ENCODE peak calls at places on chromosomes 12 and 14, in five cellular contexts. E, N, Z, Q and J are unnamed samples.

GRCh38 chr12:48007206-48007605 is 2.9 kb upstream of the COL2A1 start:
- DNase-seq in E (no peak), N (no peak), Z (no peak), Q (no peak), J (no peak)

GRCh38 chr14:54805080-54805479 is 97.5 kb downstream of the GCH1 start:
- DNase-seq in E (no peak), N (no peak), Z (no peak), Q (no peak), J (no peak)

GRCh38 chr12:109951751-109952150 is 44.4 kb downstream of the GIT2 start:
- DNase-seq in E (peak; percentile 93), N (peak; percentile 14), Z (no peak), Q (no peak), J (no peak)

GRCh38 chr14:100910888-100911664 is 7.6 kb upstream of the RTL1 start:
- DNase-seq in E (no peak), N (no peak), Z (no peak), Q (peak; percentile 59), J (no peak)

GRCh38 chr12:53320352-53321195 is 836 bp downstream of the AAAS start:
- DNase-seq in E (no peak), N (peak; percentile 56), Z (no peak), Q (no peak), J (no peak)

GRCh38 chr12:69685810-69686209 is 13.3 kb downstream of the BEST3 start:
- DNase-seq in E (no peak), N (peak; percentile 25), Z (peak; percentile 45), Q (no peak), J (no peak)

GRCh38 chr12:58254463-58254862 is 313.1 kb downstream of the ATP23 start:
- DNase-seq in E (no peak), N (no peak), Z (no peak), Q (no peak), J (no peak)

GRCh38 chr12:54173066-54173726 is 15.6 kb downstream of the SMUG1 start:
- DNase-seq in E (peak; percentile 19), N (peak; percentile 43), Z (no peak), Q (peak; percentile 81), J (no peak)

GRCh38 chr12:237026-237815 is 23.3 kb upstream of the SLC6A12 start:
- DNase-seq in E (no peak), N (no peak), Z (no peak), Q (no peak), J (peak; percentile 37)

GRCh38 chr12:18887368-18887767 is 149.4 kb downstream of the CAPZA3 start:
- DNase-seq in E (no peak), N (no peak), Z (no peak), Q (no peak), J (no peak)

GRCh38 chr12:132510746-132511477 is 21.0 kb downstream of the FBRSL1 start:
- DNase-seq in E (no peak), N (no peak), Z (no peak), Q (no peak), J (no peak)

GRCh38 chr12:85755760-85756159 is 80.4 kb downstream of the RASSF9 start:
- DNase-seq in E (no peak), N (no peak), Z (no peak), Q (no peak), J (no peak)

GRCh38 chr12:117190210-117190781 is at the start of gene FBXO21:
- DNase-seq in E (peak; percentile 92), N (peak; percentile 93), Z (no peak), Q (peak; percentile 96), J (peak; percentile 90)

GRCh38 chr12:132593938-132594358 is 16.4 kb downstream of the LRCOL1 start:
- DNase-seq in E (peak; percentile 82), N (peak; percentile 93), Z (peak; percentile 63), Q (peak; percentile 89), J (peak; percentile 96)

GRCh38 chr14:98608071-98609060 is 663.6 kb downstream of the BCL11B start:
- DNase-seq in E (no peak), N (no peak), Z (no peak), Q (no peak), J (no peak)

GRCh38 chr12:79635676-79636075 is 55.1 kb downstream of the PAWR start:
- DNase-seq in E (no peak), N (no peak), Z (no peak), Q (no peak), J (no peak)

GRCh38 chr12:93407963-93408283 is 30.2 kb downstream of the NUDT4 start:
- DNase-seq in E (no peak), N (no peak), Z (no peak), Q (no peak), J (no peak)

GRCh38 chr12:54993181-54993835 is 8.7 kb upstream of the TESPA1 start:
- DNase-seq in E (peak; percentile 54), N (peak; percentile 63), Z (peak; percentile 58), Q (no peak), J (no peak)

GRCh38 chr12:93072340-93072739 is 143.2 kb upstream of the EEA1 start:
- DNase-seq in E (no peak), N (no peak), Z (no peak), Q (no peak), J (no peak)

GRCh38 chr12:54784115-54784514 is 70.2 kb upstream of the MUCL1 start:
- DNase-seq in E (no peak), N (no peak), Z (no peak), Q (no peak), J (no peak)

GRCh38 chr12:116222358-116222757 is 55.1 kb downstream of the MED13L start:
- DNase-seq in E (peak; percentile 68), N (peak; percentile 98), Z (peak; percentile 38), Q (no peak), J (no peak)

GRCh38 chr12:95506707-95507523 is 33.0 kb downstream of the METAP2 start:
- DNase-seq in E (no peak), N (no peak), Z (no peak), Q (no peak), J (no peak)

GRCh38 chr12:66352197-66352596 is 49.9 kb downstream of the HELB start:
- DNase-seq in E (no peak), N (peak; percentile 12), Z (no peak), Q (no peak), J (no peak)

GRCh38 chr14:24982472-24983155 is 67.3 kb downstream of the STXBP6 start:
- DNase-seq in E (no peak), N (no peak), Z (no peak), Q (no peak), J (no peak)

GRCh38 chr14:72599579-72600470 is 294.1 kb downstream of the DPF3 start:
- DNase-seq in E (no peak), N (no peak), Z (no peak), Q (no peak), J (no peak)

GRCh38 chr14:92039720-92040430 is at the start of gene TRIP11:
- DNase-seq in E (peak; percentile 93), N (peak; percentile 96), Z (peak; percentile 51), Q (peak; percentile 99), J (peak; percentile 92)

GRCh38 chr14:74905595-74906142 is 17.4 kb downstream of the RPS6KL1 start:
- DNase-seq in E (peak; percentile 76), N (peak; percentile 77), Z (no peak), Q (peak; percentile 92), J (peak; percentile 77)

GRCh38 chr14:97077687-97078086 is 280.5 kb downstream of the VRK1 start:
- DNase-seq in E (no peak), N (no peak), Z (no peak), Q (no peak), J (no peak)

GRCh38 chr12:102891756-102892155 is 25.3 kb downstream of the PAH start:
- DNase-seq in E (no peak), N (no peak), Z (no peak), Q (no peak), J (no peak)

GRCh38 chr12:102883204-102883799 is 33.7 kb downstream of the PAH start:
- DNase-seq in E (peak; percentile 76), N (peak; percentile 77), Z (peak; percentile 25), Q (no peak), J (peak; percentile 54)

GRCh38 chr12:102885043-102885932 is 31.8 kb downstream of the PAH start:
- DNase-seq in E (peak; percentile 54), N (no peak), Z (no peak), Q (peak; percentile 74), J (no peak)

DNA sequence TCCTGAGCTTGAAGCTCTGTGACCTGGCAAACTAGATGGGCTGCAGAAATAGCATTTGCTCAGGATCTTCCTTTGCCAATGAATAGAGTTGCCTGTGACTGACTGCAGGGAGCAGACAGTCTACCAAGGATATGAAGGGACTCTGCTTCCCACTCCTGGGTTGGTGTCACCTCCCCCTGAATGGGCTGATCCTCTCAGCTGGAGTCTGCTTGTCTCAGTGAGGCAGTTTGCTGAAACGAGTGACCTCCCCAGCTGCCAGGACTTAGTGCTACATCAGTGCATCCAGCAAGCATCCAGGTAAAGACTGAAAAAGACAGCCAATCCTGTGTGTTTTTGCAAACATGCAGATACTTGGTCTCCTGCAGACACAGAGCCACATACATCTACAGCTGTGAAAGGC is 28.5 kb downstream of the PAH start:
- DNase-seq in E (no peak), N (no peak), Z (no peak), Q (no peak), J (no peak)
- H3K27me3 ChIP-seq in E (no peaks in the 10 kb centered on the region), N (peaks cover 7% of the 10 kb centered on the region), Z (no peaks in the 10 kb centered on the region), Q (no peaks in the 10 kb centered on the region), J (no peaks in the 10 kb centered on the region)

GRCh38 chr14:60639677-60640076 is 9.6 kb downstream of the SIX1 start:
- DNase-seq in E (no peak), N (no peak), Z (no peak), Q (no peak), J (no peak)
- H3K27me3 ChIP-seq in E (peaks cover 62% of the 10 kb centered on the region), N (peaks cover 90% of the 10 kb centered on the region), Z (no peaks in the 10 kb centered on the region), Q (peaks cover 90% of the 10 kb centered on the region), J (peaks cover 18% of the 10 kb centered on the region)

DNA sequence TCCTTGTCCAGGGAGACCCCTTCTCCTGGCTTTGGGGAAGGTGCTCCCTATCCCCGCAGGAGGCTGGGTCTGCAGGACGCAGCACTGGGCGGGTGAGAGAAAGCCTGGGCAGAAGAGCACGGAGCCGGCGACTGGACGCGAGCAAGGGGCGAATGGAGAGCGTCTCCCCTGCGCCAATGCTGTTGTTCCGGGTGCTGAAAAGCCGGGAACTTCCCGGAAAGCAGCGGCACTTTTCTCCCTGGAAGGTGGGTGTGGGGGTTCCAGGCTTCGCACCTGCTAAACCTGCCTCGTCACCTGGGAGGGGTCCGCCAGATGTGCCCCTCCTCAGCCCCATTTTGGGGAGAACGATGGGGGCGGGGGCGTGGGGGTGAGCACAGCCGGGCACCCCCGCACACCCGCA is 417.1 kb upstream of the TMTC1 start:
- DNase-seq in E (peak; percentile 12), N (no peak), Z (no peak), Q (no peak), J (no peak)
- H3K27me3 ChIP-seq in E (peaks cover 6% of the 10 kb centered on the region), N (no peaks in the 10 kb centered on the region), Z (peaks cover 28% of the 10 kb centered on the region), Q (peaks cover 11% of the 10 kb centered on the region), J (peaks cover 10% of the 10 kb centered on the region)

GRCh38 chr12:31001581-31002360 is 71.9 kb upstream of the DDX11 start:
- DNase-seq in E (no peak), N (no peak), Z (no peak), Q (no peak), J (no peak)

GRCh38 chr12:31002361-31002725 is 71.3 kb upstream of the DDX11 start:
- DNase-seq in E (peak; percentile 7), N (no peak), Z (no peak), Q (no peak), J (peak; percentile 34)

GRCh38 chr12:30999011-30999410 is 72.5 kb downstream of the TSPAN11 start:
- DNase-seq in E (no peak), N (no peak), Z (no peak), Q (no peak), J (no peak)

GRCh38 chr12:30999723-31000122 is 73.2 kb downstream of the TSPAN11 start:
- DNase-seq in E (no peak), N (no peak), Z (no peak), Q (no peak), J (no peak)

GRCh38 chr12:31000751-31001150 is 72.9 kb upstream of the DDX11 start:
- DNase-seq in E (no peak), N (no peak), Z (no peak), Q (no peak), J (peak; percentile 5)
- H3K27me3 ChIP-seq in E (no peaks in the 10 kb centered on the region), N (no peaks in the 10 kb centered on the region), Z (no peaks in the 10 kb centered on the region), Q (no peaks in the 10 kb centered on the region), J (no peaks in the 10 kb centered on the region)

GRCh38 chr14:104574536-104574935 is 5.0 kb upstream of the C14orf180 start:
- DNase-seq in E (no peak), N (peak; percentile 16), Z (no peak), Q (no peak), J (no peak)
- H3K27me3 ChIP-seq in E (no peaks in the 10 kb centered on the region), N (no peaks in the 10 kb centered on the region), Z (no peaks in the 10 kb centered on the region), Q (no peaks in the 10 kb centered on the region), J (no peaks in the 10 kb centered on the region)